ENCODE peak calls at places on chromosomes 5 and 9, in five cellular contexts. N is HEK293T; Z is mesendoderm; H is activated naive CD8-positive, alpha-beta T cell treated with anti-CD3 and anti-CD28 coated beads, Interleukin-2, amount 10 ng/mL, durations not matched to agents 7 days and 5 days; J is activated T-cell treated with anti-CD3 and anti-CD28 coated beads for 24 hours. P is an unnamed sample.

GRCh38 chr5:57804007-57804444 is 321.4 kb upstream of the ACTBL2 start:
- DNase-seq in N (no peak), H (no peak), Z (no peak), J (no peak), P (no peak)

GRCh38 chr9:6924988-6925563 is 167.3 kb downstream of the KDM4C start:
- DNase-seq in Z (no peak), J (no peak), H (no peak), N (no peak), P (no peak)

GRCh38 chr5:10360686-10361085 is 7.2 kb downstream of the MARCHF6 start:
- DNase-seq in H (no peak), Z (no peak), J (no peak), N (no peak), P (no peak)

GRCh38 chr5:31106742-31107546 is 86.5 kb upstream of the CDH6 start:
- DNase-seq in J (no peak), N (no peak), Z (peak), H (no peak), P (no peak)

GRCh38 chr5:37840036-37840909 is at the start of gene GDNF:
- DNase-seq in H (peak), N (peak), Z (peak), J (no peak), P (no peak)

GRCh38 chr5:152113401-152113800 is 188.8 kb upstream of the GLRA1 start:
- DNase-seq in N (no peak), Z (no peak), J (peak), H (no peak), P (no peak)

GRCh38 chr5:170307575-170308465 is 10.2 kb upstream of the LCP2 start:
- DNase-seq in J (no peak), N (no peak), Z (no peak), H (no peak), P (no peak)

GRCh38 chr5:151199581-151200185 is 24.2 kb downstream of the CCDC69 start:
- DNase-seq in Z (no peak), N (no peak), J (no peak), H (no peak), P (no peak)

GRCh38 chr5:159097461-159098284 is 2.0 kb downstream of the EBF1 start:
- DNase-seq in H (peak), N (no peak), Z (peak), J (no peak), P (peak)

GRCh38 chr5:122162100-122162499 is 32.8 kb downstream of the ZNF474 start:
- DNase-seq in Z (no peak), H (no peak), J (no peak), N (no peak), P (no peak)

GRCh38 chr9:38370231-38370630 is 22.3 kb upstream of the ALDH1B1 start:
- DNase-seq in Z (no peak), H (no peak), J (no peak), N (no peak), P (no peak)

GRCh38 chr5:173452098-173452497 is 123.9 kb upstream of the STC2 start:
- DNase-seq in Z (peak), H (no peak), N (no peak), J (no peak), P (no peak)

GRCh38 chr9:37187713-37188439 is 67.5 kb downstream of the ZCCHC7 start:
- DNase-seq in N (no peak), Z (no peak), H (no peak), J (no peak), P (no peak)

GRCh38 chr5:73793911-73794310 is 167.9 kb downstream of the ARHGEF28 start:
- DNase-seq in H (no peak), J (no peak), N (no peak), Z (no peak), P (no peak)

GRCh38 chr9:98989036-98990000 is 45.6 kb downstream of the COL15A1 start:
- DNase-seq in H (no peak), Z (peak), J (no peak), N (no peak), P (no peak)

GRCh38 chr9:106797299-106797698 is 65.7 kb upstream of the ZNF462 start:
- DNase-seq in H (no peak), N (no peak), Z (no peak), J (no peak), P (no peak)

GRCh38 chr5:170896779-170897178 is 35.0 kb downstream of the RANBP17 start:
- DNase-seq in N (peak), Z (peak), J (no peak), H (no peak), P (no peak)

GRCh38 chr5:168315416-168315990 is 24.1 kb downstream of the WWC1 start:
- DNase-seq in Z (no peak), H (no peak), J (no peak), N (no peak), P (no peak)

GRCh38 chr5:88552406-88552805 is 283.8 kb upstream of the TMEM161B start:
- DNase-seq in N (no peak), H (no peak), Z (no peak), J (no peak), P (no peak)

GRCh38 chr5:138626333-138626944 is 51.2 kb upstream of the HSPA9 start:
- DNase-seq in J (no peak), N (no peak), H (no peak), Z (no peak), P (no peak)

GRCh38 chr9:546797-547223 is 294.7 kb upstream of the DMRT1 start:
- DNase-seq in N (no peak), J (no peak), Z (peak), H (no peak), P (no peak)

GRCh38 chr5:82045526-82046267 is 73.9 kb downstream of the ATG10 start:
- DNase-seq in N (no peak), Z (no peak), J (no peak), H (no peak), P (no peak)

GRCh38 chr9:124399323-124399962 is 15.8 kb downstream of the PSMB7 start:
- DNase-seq in J (no peak), H (no peak), N (no peak), Z (peak), P (no peak)

GRCh38 chr5:78983601-78984000 is 1.5 kb downstream of the ARSB start:
- DNase-seq in J (no peak), N (no peak), H (no peak), Z (no peak), P (no peak)

GRCh38 chr5:154288145-154288544 is 97.6 kb downstream of the GALNT10 start:
- DNase-seq in H (no peak), Z (peak), J (no peak), N (no peak), P (no peak)

GRCh38 chr9:130499804-130500263 is 55.1 kb downstream of the ASS1 start:
- DNase-seq in H (no peak), Z (no peak), J (no peak), N (no peak), P (no peak)

GRCh38 chr5:1750469-1750868 is 49.2 kb downstream of the MRPL36 start:
- DNase-seq in H (peak), Z (no peak), N (no peak), J (no peak), P (no peak)

GRCh38 chr5:158212915-158213314 is 354.0 kb upstream of the CLINT1 start:
- DNase-seq in H (no peak), J (no peak), Z (peak), N (peak), P (no peak)

GRCh38 chr9:124500796-124501611 is 6.2 kb downstream of the NR5A1 start:
- DNase-seq in J (no peak), Z (peak), N (no peak), H (no peak), P (no peak)

GRCh38 chr5:108748010-108748353 is 285 bp downstream of the FER start:
- DNase-seq in H (no peak), J (no peak), Z (no peak), N (no peak), P (no peak)

GRCh38 chr9:130477564-130477963 is 32.8 kb downstream of the ASS1 start:
- DNase-seq in J (no peak), H (no peak), Z (no peak), N (no peak), P (no peak)

GRCh38 chr9:6893350-6894131 is 135.8 kb downstream of the KDM4C start:
- DNase-seq in H (no peak), N (no peak), Z (no peak), J (no peak), P (no peak)

GRCh38 chr9:20988061-20988460 is 43.4 kb downstream of the HACD4 start:
- DNase-seq in J (no peak), H (no peak), N (no peak), Z (peak), P (no peak)

GRCh38 chr5:178213748-178214151 is 9.4 kb downstream of the HNRNPAB start:
- DNase-seq in Z (peak), H (no peak), N (no peak), J (no peak), P (no peak)

GRCh38 chr5:180259260-180259611 is 32.6 kb downstream of the MAPK9 start:
- DNase-seq in Z (peak), J (no peak), N (no peak), H (no peak), P (no peak)

GRCh38 chr9:75001719-75002421 is 26.2 kb downstream of the CARNMT1 start:
- DNase-seq in N (peak), Z (peak), J (no peak), H (no peak), P (peak)

GRCh38 chr9:134329886-134330285 is 3.6 kb downstream of the RXRA start:
- DNase-seq in Z (no peak), N (no peak), H (no peak), J (no peak), P (no peak)